ENCODE peak calls at places on chromosome 18, in five cellular contexts. W, C, H, O and G are unnamed samples.

GRCh38 chr18:3857544-3857943 is 407.6 kb downstream of the TGIF1 start:
- DNase-seq in O (no peak), W (no peak), H (no peak), C (no peak), G (no peak)

GRCh38 chr18:62420513-62421209 is 95.6 kb downstream of the TNFRSF11A start:
- DNase-seq in O (peak; percentile 62), W (peak; percentile 85), H (no peak), C (no peak), G (no peak)

GRCh38 chr18:51234117-51235010 is 36.9 kb upstream of the MEX3C start:
- DNase-seq in H (no peak), C (no peak), W (no peak), O (no peak), G (no peak)

GRCh38 chr18:74895686-74896085 is 298.0 kb downstream of the ZNF407 start:
- DNase-seq in O (no peak), W (peak; percentile 7), H (no peak), C (no peak), G (no peak)

GRCh38 chr18:55479656-55480420 is 108.2 kb downstream of the TCF4 start:
- DNase-seq in C (no peak), W (no peak), H (no peak), O (no peak), G (no peak)

GRCh38 chr18:55442561-55442960 is 145.4 kb downstream of the TCF4 start:
- DNase-seq in C (no peak), H (no peak), O (no peak), W (no peak), G (no peak)

GRCh38 chr18:44996261-44996660 is 315.6 kb downstream of the SETBP1 start:
- DNase-seq in H (no peak), W (no peak), C (no peak), O (no peak), G (no peak)

GRCh38 chr18:48929951-48930713 is 20.6 kb downstream of the SMAD7 start:
- DNase-seq in W (peak; percentile 99), O (no peak), H (no peak), C (no peak), G (no peak)

GRCh38 chr18:79798346-79798998 is 734 bp downstream of the KCNG2 start:
- DNase-seq in W (no peak), C (no peak), O (no peak), H (peak; percentile 73), G (no peak)
- TF ChIP-seq SUZ12 in W (no peak), C (peak; percentile 44), O (peak; percentile 37), H (peak; percentile 87), G (no peak)

DNA sequence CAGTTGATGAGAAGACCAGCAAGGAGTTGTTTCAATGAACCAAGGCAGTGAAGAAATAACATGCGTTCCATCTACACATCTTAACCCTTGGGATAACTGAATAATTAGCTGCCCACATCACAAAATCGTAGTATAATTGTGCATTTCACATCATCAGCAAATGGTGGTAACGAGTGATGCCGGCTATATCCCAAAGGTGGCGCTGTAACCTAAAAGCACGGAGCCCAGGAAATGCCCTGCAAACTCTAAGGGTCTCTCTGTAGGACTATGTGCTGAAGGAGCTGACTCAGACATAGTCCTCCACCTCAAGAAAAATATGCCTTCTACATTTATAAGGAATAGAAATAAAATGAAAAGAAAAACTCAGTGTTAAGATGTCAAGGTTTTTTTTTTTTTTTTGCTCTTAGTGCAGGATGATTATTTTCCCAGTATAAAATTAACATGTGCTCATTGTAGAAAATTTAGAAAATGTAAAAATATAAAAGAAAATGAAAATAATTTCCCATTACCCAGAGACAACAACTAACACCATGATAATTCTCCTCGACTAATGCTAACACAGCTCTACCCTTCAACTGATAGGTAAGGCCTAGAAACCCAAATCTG is 23.1 kb upstream of the DSG3 start:
- DNase-seq in H (peak; percentile 76), W (peak; percentile 10), O (no peak), C (peak; percentile 18), G (peak; percentile 81)
- TF ChIP-seq SUZ12 in H (no peak), W (no peak), O (no peak), C (no peak), G (no peak)

DNA sequence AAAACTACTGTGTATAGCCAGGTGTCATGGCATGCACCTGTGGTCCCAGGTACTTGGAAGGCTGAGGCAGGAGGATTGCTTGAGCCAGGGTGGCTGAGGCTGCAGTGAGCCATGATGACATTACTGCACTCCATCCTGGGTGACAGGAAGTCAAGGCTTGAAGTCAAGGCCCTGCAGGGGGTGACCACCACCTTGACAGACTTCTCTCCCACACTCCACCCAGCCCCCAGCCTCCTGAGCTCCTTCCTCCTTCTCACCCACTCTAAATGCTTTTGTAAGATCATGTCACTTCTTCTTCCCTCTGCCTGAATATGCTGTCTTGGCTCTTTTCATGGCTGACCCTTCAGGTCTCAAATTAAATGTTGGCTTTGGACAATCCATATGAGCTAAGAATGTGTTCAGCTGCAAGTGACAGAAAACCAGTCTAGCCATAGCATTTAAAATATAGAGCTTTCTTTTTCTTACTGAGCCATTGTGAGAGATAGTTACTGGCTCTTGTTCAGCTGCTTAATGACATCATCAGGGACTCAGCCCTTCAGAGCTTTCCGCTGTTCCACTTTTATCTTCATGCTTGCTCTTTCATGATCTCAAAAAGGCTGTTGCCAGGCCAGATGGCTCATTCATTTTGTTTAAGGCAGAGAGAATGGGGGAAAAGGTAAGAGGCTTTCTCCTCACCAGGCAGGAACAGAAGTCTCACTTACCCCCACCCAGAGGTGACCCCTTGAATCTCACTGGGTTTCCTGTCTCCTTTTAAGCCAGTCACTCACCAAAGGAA is 36.7 kb upstream of the TTC39C start:
- DNase-seq in W (no peak), C (no peak), O (no peak), H (no peak), G (no peak)
- TF ChIP-seq SUZ12 in W (no peak), C (no peak), O (no peak), H (no peak), G (no peak)

GRCh38 chr18:13874558-13874957 is 40.8 kb downstream of the MC2R start:
- DNase-seq in C (no peak), H (no peak), O (no peak), W (no peak), G (no peak)

GRCh38 chr18:13878858-13879257 is 36.5 kb downstream of the MC2R start:
- DNase-seq in C (peak; percentile 72), O (no peak), H (no peak), W (no peak), G (no peak)

GRCh38 chr18:13879937-13880336 is 35.4 kb downstream of the MC2R start:
- DNase-seq in O (no peak), W (no peak), C (no peak), H (no peak), G (no peak)

GRCh38 chr18:13877133-13877532 is 38.2 kb downstream of the MC2R start:
- DNase-seq in W (no peak), O (no peak), C (no peak), H (no peak), G (no peak)

GRCh38 chr18:13879492-13879891 is 35.8 kb downstream of the MC2R start:
- DNase-seq in H (no peak), C (no peak), O (no peak), W (no peak), G (no peak)
- TF ChIP-seq SUZ12 in H (no peak), C (no peak), O (no peak), W (no peak), G (no peak)

DNA sequence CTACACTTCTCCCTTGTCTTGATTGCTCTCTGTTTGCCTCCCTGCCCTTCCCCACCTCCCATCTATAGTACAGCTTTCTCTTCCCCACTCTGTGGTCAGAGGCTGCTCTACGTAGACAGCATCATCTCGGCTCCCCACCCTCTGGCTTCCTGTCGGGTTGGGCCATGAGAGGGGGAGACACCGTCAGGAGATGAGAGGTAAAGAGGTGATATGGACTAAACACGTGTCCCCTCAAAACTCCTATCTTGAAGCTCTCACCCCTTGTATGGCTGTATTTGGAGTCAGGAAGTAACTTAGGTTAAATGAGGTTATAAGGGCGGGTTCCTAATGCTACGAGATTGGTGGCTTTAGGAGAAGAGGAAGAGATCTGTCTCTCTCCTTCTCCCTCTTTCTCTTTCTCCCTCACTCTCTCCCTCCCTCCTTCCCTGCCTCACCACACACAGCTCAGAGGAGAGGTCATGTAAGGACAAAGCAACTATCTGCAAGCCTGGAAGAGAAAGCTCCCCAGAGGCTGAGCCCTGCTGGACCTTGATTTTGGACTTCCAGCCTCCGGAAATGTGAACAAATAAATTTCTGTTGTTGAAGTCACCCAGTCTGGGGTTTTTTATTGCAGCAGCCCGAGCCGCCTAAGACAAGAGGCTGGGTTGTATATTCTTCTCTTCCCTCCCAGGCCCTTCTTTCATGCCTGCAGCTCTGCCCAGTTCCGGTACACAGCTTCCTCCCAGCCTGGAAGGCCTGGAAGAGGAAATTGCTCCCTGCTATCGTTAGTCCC is 138.1 kb downstream of the AKAIN1 start:
- DNase-seq in O (peak; percentile 26), W (no peak), C (no peak), H (no peak), G (no peak)
- TF ChIP-seq SUZ12 in O (no peak), W (no peak), C (no peak), H (no peak), G (no peak)

DNA sequence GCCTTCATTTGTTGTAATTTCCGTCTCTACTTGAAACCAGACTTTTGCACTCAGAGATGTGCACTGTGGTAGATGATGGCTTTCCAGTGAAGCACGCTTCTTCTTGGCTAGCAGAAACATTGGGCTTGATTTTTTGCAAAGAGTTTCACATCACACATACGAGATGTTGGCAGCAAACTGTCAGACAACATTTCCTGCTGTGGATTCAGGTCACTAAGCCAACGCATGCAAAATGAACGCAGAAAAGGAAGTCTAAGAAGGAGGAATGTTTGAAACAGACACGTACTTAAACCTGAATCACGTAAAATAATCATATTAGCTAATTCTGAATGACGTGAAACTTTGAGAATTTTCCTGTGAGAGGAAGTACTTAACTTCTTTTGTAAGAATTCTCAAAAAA is 88.2 kb downstream of the EPB41L3 start:
- DNase-seq in O (no peak), C (no peak), H (no peak), W (no peak), G (no peak)
- TF ChIP-seq SUZ12 in O (no peak), C (no peak), H (no peak), W (no peak), G (no peak)